ENCODE peak calls at places on chromosomes 12 and 14, in ten cellular contexts. One of them, this sample, is unnamed.

GRCh38 chr12:12645485-12645884 is 33.8 kb downstream of the CREBL2 start:
- DNase-seq in mucosa of descending colon: no peak
- DNase-seq in BE2C: peak; percentile 17
- DNase-seq in right lobe of liver: no peak
- DNase-seq in breast epithelium: no peak
- DNase-seq in stomach: no peak
- DNase-seq in A673: peak; percentile 41
- DNase-seq in aorta: no peak
- DNase-seq in GM23248: peak; percentile 74
- DNase-seq in A549: no peak
- DNase-seq in this sample: peak; percentile 26

GRCh38 chr12:76519538-76519937 is 40.0 kb downstream of the OSBPL8 start:
- DNase-seq in A549: no peak
- DNase-seq in A673: no peak
- DNase-seq in GM23248: no peak
- DNase-seq in right lobe of liver: no peak
- DNase-seq in stomach: no peak
- DNase-seq in breast epithelium: no peak
- DNase-seq in mucosa of descending colon: no peak
- DNase-seq in aorta: no peak
- DNase-seq in BE2C: no peak
- DNase-seq in this sample: no peak

GRCh38 chr14:105201928-105202513 is 20.9 kb upstream of the NUDT14 start:
- DNase-seq in stomach: no peak
- DNase-seq in BE2C: peak; percentile 88
- DNase-seq in aorta: no peak
- DNase-seq in breast epithelium: no peak
- DNase-seq in right lobe of liver: no peak
- DNase-seq in GM23248: no peak
- DNase-seq in mucosa of descending colon: no peak
- DNase-seq in A673: no peak
- DNase-seq in A549: no peak
- DNase-seq in this sample: no peak

GRCh38 chr12:45762185-45763110 is 32.9 kb downstream of the ARID2 start:
- DNase-seq in right lobe of liver: no peak
- DNase-seq in BE2C: peak; percentile 41
- DNase-seq in GM23248: peak; percentile 65
- DNase-seq in mucosa of descending colon: no peak
- DNase-seq in A673: peak; percentile 68
- DNase-seq in aorta: no peak
- DNase-seq in A549: peak; percentile 26
- DNase-seq in breast epithelium: no peak
- DNase-seq in stomach: no peak
- DNase-seq in this sample: peak; percentile 78

GRCh38 chr12:113860059-113860820 is 105.9 kb downstream of the RBM19 start:
- DNase-seq in BE2C: no peak
- DNase-seq in stomach: no peak
- DNase-seq in GM23248: no peak
- DNase-seq in A673: no peak
- DNase-seq in breast epithelium: no peak
- DNase-seq in right lobe of liver: no peak
- DNase-seq in mucosa of descending colon: no peak
- DNase-seq in aorta: no peak
- DNase-seq in A549: no peak
- DNase-seq in this sample: no peak

GRCh38 chr14:88986146-88986841 is 161.8 kb downstream of the TTC8 start:
- DNase-seq in A673: no peak
- DNase-seq in right lobe of liver: no peak
- DNase-seq in BE2C: peak; percentile 96
- DNase-seq in stomach: no peak
- DNase-seq in A549: no peak
- DNase-seq in GM23248: peak; percentile 83
- DNase-seq in mucosa of descending colon: no peak
- DNase-seq in aorta: no peak
- DNase-seq in breast epithelium: no peak
- DNase-seq in this sample: peak; percentile 65

GRCh38 chr14:105185973-105186372 is 4.9 kb upstream of the NUDT14 start:
- DNase-seq in stomach: no peak
- DNase-seq in breast epithelium: no peak
- DNase-seq in A549: no peak
- DNase-seq in GM23248: no peak
- DNase-seq in mucosa of descending colon: no peak
- DNase-seq in aorta: no peak
- DNase-seq in right lobe of liver: no peak
- DNase-seq in BE2C: no peak
- DNase-seq in A673: no peak
- DNase-seq in this sample: no peak

GRCh38 chr14:77157716-77158115 is 16.1 kb upstream of the ZDHHC22 start:
- DNase-seq in mucosa of descending colon: no peak
- DNase-seq in right lobe of liver: no peak
- DNase-seq in aorta: no peak
- DNase-seq in A673: no peak
- DNase-seq in A549: no peak
- DNase-seq in breast epithelium: no peak
- DNase-seq in stomach: no peak
- DNase-seq in GM23248: no peak
- DNase-seq in BE2C: no peak
- DNase-seq in this sample: no peak

GRCh38 chr14:56341766-56342418 is 223.7 kb downstream of the PELI2 start:
- DNase-seq in BE2C: no peak
- DNase-seq in A549: no peak
- DNase-seq in A673: no peak
- DNase-seq in GM23248: peak; percentile 44
- DNase-seq in mucosa of descending colon: no peak
- DNase-seq in breast epithelium: no peak
- DNase-seq in stomach: no peak
- DNase-seq in right lobe of liver: no peak
- DNase-seq in aorta: no peak
- DNase-seq in this sample: peak; percentile 74

GRCh38 chr14:37328673-37329072 is 130.9 kb downstream of the MIPOL1 start:
- DNase-seq in A549: no peak
- DNase-seq in aorta: no peak
- DNase-seq in BE2C: no peak
- DNase-seq in mucosa of descending colon: no peak
- DNase-seq in right lobe of liver: no peak
- DNase-seq in stomach: no peak
- DNase-seq in A673: no peak
- DNase-seq in GM23248: no peak
- DNase-seq in breast epithelium: no peak
- DNase-seq in this sample: no peak

GRCh38 chr12:50635356-50635755 is 128.5 kb upstream of the ATF1 start:
- DNase-seq in right lobe of liver: no peak
- DNase-seq in breast epithelium: no peak
- DNase-seq in A673: no peak
- DNase-seq in aorta: no peak
- DNase-seq in BE2C: no peak
- DNase-seq in A549: no peak
- DNase-seq in stomach: peak; percentile 38
- DNase-seq in mucosa of descending colon: no peak
- DNase-seq in GM23248: no peak
- DNase-seq in this sample: no peak

GRCh38 chr14:28609228-28609828 is 157.3 kb upstream of the FOXG1 start:
- DNase-seq in A549: peak; percentile 1
- DNase-seq in BE2C: peak; percentile 59
- DNase-seq in aorta: no peak
- DNase-seq in stomach: peak; percentile 38
- DNase-seq in breast epithelium: peak; percentile 54
- DNase-seq in mucosa of descending colon: no peak
- DNase-seq in A673: peak; percentile 72
- DNase-seq in GM23248: peak; percentile 57
- DNase-seq in right lobe of liver: peak; percentile 54
- DNase-seq in this sample: peak; percentile 30

GRCh38 chr14:34110531-34110930 is 159.7 kb upstream of the EGLN3 start:
- DNase-seq in right lobe of liver: no peak
- DNase-seq in aorta: no peak
- DNase-seq in mucosa of descending colon: no peak
- DNase-seq in BE2C: no peak
- DNase-seq in stomach: no peak
- DNase-seq in breast epithelium: no peak
- DNase-seq in GM23248: no peak
- DNase-seq in A549: no peak
- DNase-seq in A673: no peak
- DNase-seq in this sample: no peak

GRCh38 chr12:41739066-41739465 is 405.6 kb downstream of the GXYLT1 start:
- DNase-seq in A549: no peak
- DNase-seq in breast epithelium: no peak
- DNase-seq in A673: no peak
- DNase-seq in BE2C: no peak
- DNase-seq in stomach: no peak
- DNase-seq in GM23248: no peak
- DNase-seq in mucosa of descending colon: no peak
- DNase-seq in right lobe of liver: no peak
- DNase-seq in aorta: no peak
- DNase-seq in this sample: no peak

DNA sequence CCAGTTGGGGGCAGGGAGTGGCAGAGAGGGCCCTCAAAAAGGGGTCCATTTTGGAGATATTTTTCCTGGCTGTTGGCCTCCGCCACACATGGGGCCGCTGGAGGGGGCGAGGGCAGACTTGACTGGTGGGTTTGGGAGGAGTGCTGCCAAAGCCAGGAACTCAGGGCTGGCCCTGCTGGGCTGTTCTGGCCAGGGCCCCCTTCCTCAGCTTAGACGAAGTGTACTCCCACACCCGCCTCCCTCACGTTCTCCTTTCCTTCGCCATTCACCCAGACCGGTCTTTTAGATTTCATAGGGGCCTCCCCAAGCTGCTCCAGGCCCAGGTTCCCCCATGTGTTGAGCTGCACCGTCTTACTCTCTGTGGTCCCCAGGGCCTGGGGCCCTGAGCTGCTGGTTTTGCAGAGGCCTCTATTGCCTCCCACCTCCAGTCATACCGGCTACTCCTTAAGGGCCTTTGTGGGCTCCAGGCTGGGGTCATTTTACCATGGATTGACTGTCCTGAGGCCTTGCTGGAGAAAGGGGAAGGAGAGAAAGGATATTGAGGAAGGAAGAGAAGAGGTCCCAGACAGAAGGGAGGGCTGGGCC is 1.3 kb downstream of the KRT7 start:
- DNase-seq in BE2C: no peak
- DNase-seq in A549: no peak
- DNase-seq in aorta: no peak
- DNase-seq in right lobe of liver: no peak
- DNase-seq in mucosa of descending colon: no peak
- DNase-seq in GM23248: no peak
- DNase-seq in breast epithelium: peak; percentile 49
- DNase-seq in A673: no peak
- DNase-seq in stomach: no peak
- DNase-seq in this sample: no peak
- H3K4me1 ChIP-seq in BE2C: no peaks in the 10 kb centered on the region
- H3K4me1 ChIP-seq in A549: peaks cover 73% of the 10 kb centered on the region
- H3K4me1 ChIP-seq in aorta: no peaks in the 10 kb centered on the region
- H3K4me1 ChIP-seq in right lobe of liver: peaks cover 5% of the 10 kb centered on the region
- H3K4me1 ChIP-seq in mucosa of descending colon: peaks cover 9% of the 10 kb centered on the region
- H3K4me1 ChIP-seq in GM23248: peaks cover 37% of the 10 kb centered on the region
- H3K4me1 ChIP-seq in breast epithelium: peaks cover 22% of the 10 kb centered on the region
- H3K4me1 ChIP-seq in A673: no peaks in the 10 kb centered on the region
- H3K4me1 ChIP-seq in stomach: peaks cover 17% of the 10 kb centered on the region
- H3K4me1 ChIP-seq in this sample: peaks cover 58% of the 10 kb centered on the region

DNA sequence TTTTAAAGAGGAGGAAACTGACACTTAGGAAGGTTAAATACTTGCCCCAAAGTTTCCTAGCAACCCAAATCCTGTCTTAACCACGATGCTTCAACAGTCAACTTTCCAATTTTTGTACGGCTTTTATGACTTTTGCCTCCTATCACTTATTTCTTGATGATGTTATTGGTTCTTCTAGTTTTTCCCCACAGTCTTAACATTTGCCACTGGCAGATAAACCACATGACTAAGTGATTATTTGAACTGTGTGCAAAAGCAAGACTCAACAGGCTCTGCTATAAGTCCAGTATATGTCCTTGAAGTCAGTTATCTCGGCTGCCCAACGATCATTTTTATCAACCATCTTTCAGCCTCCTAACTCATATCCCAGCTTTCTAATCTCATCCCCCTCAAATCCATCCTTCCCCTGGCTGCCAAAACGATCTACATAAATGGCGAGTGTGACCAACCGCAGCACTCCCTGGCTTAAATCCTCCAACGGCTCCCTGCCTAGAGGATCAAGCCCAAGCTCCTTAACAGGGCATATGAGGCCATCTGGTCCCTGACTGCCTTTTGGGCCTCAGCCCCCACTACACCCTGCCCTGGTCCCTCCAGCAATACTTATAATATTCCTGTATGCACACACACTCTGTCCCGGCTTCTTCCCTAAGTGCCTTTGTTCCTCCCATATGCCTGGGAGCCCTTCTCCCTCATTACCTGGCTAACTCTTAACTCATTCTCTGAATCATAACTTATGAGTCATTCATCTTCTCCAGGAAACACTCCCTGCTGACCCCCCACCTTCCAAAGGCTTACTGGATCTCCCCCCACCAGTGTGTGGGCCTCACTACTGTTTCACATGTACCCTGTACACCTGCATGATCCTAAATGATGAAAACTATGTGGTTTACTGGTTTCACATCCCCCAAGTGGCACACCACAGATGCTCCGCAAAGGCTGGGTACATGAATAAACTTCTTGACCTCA is 8.8 kb downstream of the VPS37B start:
- DNase-seq in breast epithelium: no peak
- DNase-seq in BE2C: no peak
- DNase-seq in A673: no peak
- DNase-seq in stomach: peak; percentile 46
- DNase-seq in aorta: no peak
- DNase-seq in right lobe of liver: no peak
- DNase-seq in GM23248: peak; percentile 56
- DNase-seq in mucosa of descending colon: no peak
- DNase-seq in A549: peak; percentile 85
- DNase-seq in this sample: peak; percentile 72
- H3K4me1 ChIP-seq in breast epithelium: peaks cover 55% of the 10 kb centered on the region
- H3K4me1 ChIP-seq in BE2C: peaks cover 7% of the 10 kb centered on the region
- H3K4me1 ChIP-seq in A673: peaks cover 56% of the 10 kb centered on the region
- H3K4me1 ChIP-seq in stomach: peaks cover 78% of the 10 kb centered on the region
- H3K4me1 ChIP-seq in aorta: no peaks in the 10 kb centered on the region
- H3K4me1 ChIP-seq in right lobe of liver: peaks cover 48% of the 10 kb centered on the region
- H3K4me1 ChIP-seq in GM23248: peaks cover 59% of the 10 kb centered on the region
- H3K4me1 ChIP-seq in mucosa of descending colon: peaks cover 69% of the 10 kb centered on the region
- H3K4me1 ChIP-seq in A549: peaks cover 70% of the 10 kb centered on the region
- H3K4me1 ChIP-seq in this sample: peaks cover 22% of the 10 kb centered on the region

DNA sequence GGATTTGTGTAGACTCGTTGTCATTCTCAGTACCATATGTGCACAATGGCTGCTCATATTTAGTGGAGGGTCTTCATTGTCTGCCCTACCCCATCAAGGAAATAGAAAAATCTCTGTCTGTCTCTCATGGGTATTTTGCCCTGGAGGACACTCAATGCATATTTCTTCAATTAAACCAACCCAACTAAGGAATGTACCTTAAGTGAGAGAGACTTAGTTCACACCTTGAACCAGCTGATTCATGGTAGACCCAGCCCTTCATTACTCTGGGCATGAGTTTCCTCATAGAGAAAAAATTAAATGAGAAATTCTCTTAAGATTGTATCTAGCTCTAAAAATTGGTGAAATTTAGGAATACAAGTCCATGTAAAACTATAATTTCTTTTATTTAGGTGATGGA is 107.1 kb upstream of the PLEKHG7 start:
- DNase-seq in aorta: no peak
- DNase-seq in A549: no peak
- DNase-seq in breast epithelium: no peak
- DNase-seq in mucosa of descending colon: no peak
- DNase-seq in A673: no peak
- DNase-seq in BE2C: no peak
- DNase-seq in GM23248: no peak
- DNase-seq in right lobe of liver: no peak
- DNase-seq in stomach: no peak
- DNase-seq in this sample: no peak
- H3K4me1 ChIP-seq in aorta: no peaks in the 10 kb centered on the region
- H3K4me1 ChIP-seq in A549: peaks cover 44% of the 10 kb centered on the region
- H3K4me1 ChIP-seq in breast epithelium: no peaks in the 10 kb centered on the region
- H3K4me1 ChIP-seq in mucosa of descending colon: peaks cover 3% of the 10 kb centered on the region
- H3K4me1 ChIP-seq in A673: no peaks in the 10 kb centered on the region
- H3K4me1 ChIP-seq in BE2C: peaks cover 8% of the 10 kb centered on the region
- H3K4me1 ChIP-seq in GM23248: peaks cover 48% of the 10 kb centered on the region
- H3K4me1 ChIP-seq in right lobe of liver: peaks cover 10% of the 10 kb centered on the region
- H3K4me1 ChIP-seq in stomach: no peaks in the 10 kb centered on the region
- H3K4me1 ChIP-seq in this sample: peaks cover 6% of the 10 kb centered on the region

GRCh38 chr14:92581966-92582566 is 68.5 kb downstream of the RIN3 start:
- DNase-seq in mucosa of descending colon: no peak
- DNase-seq in breast epithelium: no peak
- DNase-seq in GM23248: no peak
- DNase-seq in A549: no peak
- DNase-seq in BE2C: no peak
- DNase-seq in A673: no peak
- DNase-seq in right lobe of liver: no peak
- DNase-seq in stomach: no peak
- DNase-seq in aorta: no peak
- DNase-seq in this sample: no peak
- H3K4me1 ChIP-seq in mucosa of descending colon: peaks cover 6% of the 10 kb centered on the region
- H3K4me1 ChIP-seq in breast epithelium: no peaks in the 10 kb centered on the region
- H3K4me1 ChIP-seq in GM23248: peaks cover 28% of the 10 kb centered on the region
- H3K4me1 ChIP-seq in A549: no peaks in the 10 kb centered on the region
- H3K4me1 ChIP-seq in BE2C: no peaks in the 10 kb centered on the region
- H3K4me1 ChIP-seq in A673: no peaks in the 10 kb centered on the region
- H3K4me1 ChIP-seq in right lobe of liver: no peaks in the 10 kb centered on the region
- H3K4me1 ChIP-seq in stomach: peaks cover 6% of the 10 kb centered on the region
- H3K4me1 ChIP-seq in aorta: no peaks in the 10 kb centered on the region
- H3K4me1 ChIP-seq in this sample: no peaks in the 10 kb centered on the region

This sample was measured in mesenchymal stem cell.